ENCODE peak calls at places on chromosomes 5 and 9, in eight cellular contexts. One of them, this sample, is unnamed.
A peak's percentile ranks its signal among the peaks of the same experiment; 100 is the strongest.

GRCh38 chr5:139413153-139413552 is 9.3 kb upstream of the SPATA24 start:
- DNase-seq in astrocyte of the spinal cord: no peak
- DNase-seq in NCI-H146: no peak
- DNase-seq in stimulated activated CD8-positive, alpha-beta memory T cell treated with anti-CD3 and anti-CD28 coated beads, Interleukin-15, amount 100 ng/mL, for 1 hour: no peak
- DNase-seq in NCI-H1436 treated with DMSO at 0.1 percent for 48 hours: no peak
- DNase-seq in substantia nigra: no peak
- DNase-seq in posterior cingulate gyrus: no peak
- DNase-seq in thyroid gland: no peak
- DNase-seq in this sample: no peak

GRCh38 chr9:91477106-91477505 is 53.5 kb upstream of the NFIL3 start:
- DNase-seq in astrocyte of the spinal cord: no peak
- DNase-seq in NCI-H146: no peak
- DNase-seq in stimulated activated CD8-positive, alpha-beta memory T cell treated with anti-CD3 and anti-CD28 coated beads, Interleukin-15, amount 100 ng/mL, for 1 hour: no peak
- DNase-seq in NCI-H1436 treated with DMSO at 0.1 percent for 48 hours: no peak
- DNase-seq in substantia nigra: no peak
- DNase-seq in posterior cingulate gyrus: no peak
- DNase-seq in thyroid gland: no peak
- DNase-seq in this sample: no peak

GRCh38 chr5:10704949-10705621 is 55.9 kb downstream of the DAP start:
- DNase-seq in astrocyte of the spinal cord: peak; percentile 73
- DNase-seq in NCI-H146: no peak
- DNase-seq in stimulated activated CD8-positive, alpha-beta memory T cell treated with anti-CD3 and anti-CD28 coated beads, Interleukin-15, amount 100 ng/mL, for 1 hour: no peak
- DNase-seq in NCI-H1436 treated with DMSO at 0.1 percent for 48 hours: no peak
- DNase-seq in substantia nigra: no peak
- DNase-seq in posterior cingulate gyrus: no peak
- DNase-seq in thyroid gland: no peak
- DNase-seq in this sample: peak; percentile 41

GRCh38 chr5:79130781-79131180 is 19.2 kb downstream of the BHMT start:
- DNase-seq in astrocyte of the spinal cord: no peak
- DNase-seq in NCI-H146: no peak
- DNase-seq in stimulated activated CD8-positive, alpha-beta memory T cell treated with anti-CD3 and anti-CD28 coated beads, Interleukin-15, amount 100 ng/mL, for 1 hour: no peak
- DNase-seq in NCI-H1436 treated with DMSO at 0.1 percent for 48 hours: no peak
- DNase-seq in substantia nigra: no peak
- DNase-seq in posterior cingulate gyrus: no peak
- DNase-seq in thyroid gland: no peak
- DNase-seq in this sample: peak; percentile 50

GRCh38 chr5:133938039-133938821 is 30.2 kb downstream of the C5orf15 start:
- DNase-seq in astrocyte of the spinal cord: no peak
- DNase-seq in NCI-H146: no peak
- DNase-seq in stimulated activated CD8-positive, alpha-beta memory T cell treated with anti-CD3 and anti-CD28 coated beads, Interleukin-15, amount 100 ng/mL, for 1 hour: no peak
- DNase-seq in NCI-H1436 treated with DMSO at 0.1 percent for 48 hours: no peak
- DNase-seq in substantia nigra: no peak
- DNase-seq in posterior cingulate gyrus: no peak
- DNase-seq in thyroid gland: no peak
- DNase-seq in this sample: no peak

GRCh38 chr9:28050046-28050445 is 476.8 kb upstream of the C9orf72 start:
- DNase-seq in astrocyte of the spinal cord: peak; percentile 10
- DNase-seq in NCI-H146: no peak
- DNase-seq in stimulated activated CD8-positive, alpha-beta memory T cell treated with anti-CD3 and anti-CD28 coated beads, Interleukin-15, amount 100 ng/mL, for 1 hour: no peak
- DNase-seq in NCI-H1436 treated with DMSO at 0.1 percent for 48 hours: no peak
- DNase-seq in substantia nigra: no peak
- DNase-seq in posterior cingulate gyrus: no peak
- DNase-seq in thyroid gland: no peak
- DNase-seq in this sample: no peak

GRCh38 chr5:135391123-135391868 is 7.7 kb downstream of the MACROH2A1 start:
- DNase-seq in astrocyte of the spinal cord: peak; percentile 96
- DNase-seq in NCI-H146: no peak
- DNase-seq in stimulated activated CD8-positive, alpha-beta memory T cell treated with anti-CD3 and anti-CD28 coated beads, Interleukin-15, amount 100 ng/mL, for 1 hour: no peak
- DNase-seq in NCI-H1436 treated with DMSO at 0.1 percent for 48 hours: no peak
- DNase-seq in substantia nigra: no peak
- DNase-seq in posterior cingulate gyrus: no peak
- DNase-seq in thyroid gland: no peak
- DNase-seq in this sample: no peak

GRCh38 chr5:103424453-103425205 is 138.0 kb downstream of the NUDT12 start:
- DNase-seq in astrocyte of the spinal cord: peak; percentile 59
- DNase-seq in NCI-H146: no peak
- DNase-seq in stimulated activated CD8-positive, alpha-beta memory T cell treated with anti-CD3 and anti-CD28 coated beads, Interleukin-15, amount 100 ng/mL, for 1 hour: no peak
- DNase-seq in NCI-H1436 treated with DMSO at 0.1 percent for 48 hours: no peak
- DNase-seq in substantia nigra: no peak
- DNase-seq in posterior cingulate gyrus: no peak
- DNase-seq in thyroid gland: no peak
- DNase-seq in this sample: peak; percentile 52

GRCh38 chr9:89686134-89686533 is 81.3 kb downstream of the GADD45G start:
- DNase-seq in astrocyte of the spinal cord: no peak
- DNase-seq in NCI-H146: peak; percentile 95
- DNase-seq in stimulated activated CD8-positive, alpha-beta memory T cell treated with anti-CD3 and anti-CD28 coated beads, Interleukin-15, amount 100 ng/mL, for 1 hour: no peak
- DNase-seq in NCI-H1436 treated with DMSO at 0.1 percent for 48 hours: no peak
- DNase-seq in substantia nigra: no peak
- DNase-seq in posterior cingulate gyrus: no peak
- DNase-seq in thyroid gland: no peak
- DNase-seq in this sample: no peak

GRCh38 chr9:131641618-131642495 is 96.5 kb downstream of the PRRT1B start:
- DNase-seq in astrocyte of the spinal cord: peak; percentile 67
- DNase-seq in NCI-H146: no peak
- DNase-seq in stimulated activated CD8-positive, alpha-beta memory T cell treated with anti-CD3 and anti-CD28 coated beads, Interleukin-15, amount 100 ng/mL, for 1 hour: no peak
- DNase-seq in NCI-H1436 treated with DMSO at 0.1 percent for 48 hours: no peak
- DNase-seq in substantia nigra: peak; percentile 58
- DNase-seq in posterior cingulate gyrus: peak; percentile 59
- DNase-seq in thyroid gland: peak; percentile 75
- DNase-seq in this sample: peak; percentile 98

GRCh38 chr5:160233215-160233614 is 3.9 kb downstream of the FABP6 start:
- DNase-seq in astrocyte of the spinal cord: no peak
- DNase-seq in NCI-H146: no peak
- DNase-seq in stimulated activated CD8-positive, alpha-beta memory T cell treated with anti-CD3 and anti-CD28 coated beads, Interleukin-15, amount 100 ng/mL, for 1 hour: no peak
- DNase-seq in NCI-H1436 treated with DMSO at 0.1 percent for 48 hours: no peak
- DNase-seq in substantia nigra: no peak
- DNase-seq in posterior cingulate gyrus: no peak
- DNase-seq in thyroid gland: no peak
- DNase-seq in this sample: no peak

This sample was measured in SK-MEL-5.